ENCODE peak calls at places on chromosomes 3 and 15, in four cellular contexts. Q is dorsolateral prefrontal cortex, T is body of pancreas, F is choroid plexus epithelial cell. R is an unnamed sample.

GRCh38 chr3:141377377-141377776 is 9.1 kb downstream of the ZBTB38 start:
- DNase-seq in T (no peak), F (no peak), Q (no peak), R (no peak)

GRCh38 chr3:21256932-21257331 is 494.1 kb downstream of the ZNF385D start:
- DNase-seq in Q (no peak), T (no peak), F (no peak), R (no peak)

GRCh38 chr3:13332158-13332557 is 88.0 kb downstream of the NUP210 start:
- DNase-seq in T (peak), Q (no peak), F (peak), R (no peak)

GRCh38 chr3:131048030-131048429 is 21.4 kb downstream of the NEK11 start:
- DNase-seq in Q (no peak), T (no peak), F (no peak), R (no peak)

GRCh38 chr3:36298188-36298587 is 82.1 kb upstream of the STAC start:
- DNase-seq in T (no peak), Q (no peak), F (no peak), R (no peak)

GRCh38 chr3:46378426-46378942 is 7.7 kb downstream of the CCR5 start:
- DNase-seq in F (peak), T (peak), Q (peak), R (peak)

GRCh38 chr15:22967084-22967770 is 12.9 kb downstream of the CYFIP1 start:
- DNase-seq in T (no peak), Q (peak), F (no peak), R (no peak)

GRCh38 chr3:184176377-184177330 is 2.0 kb downstream of the AP2M1 start:
- DNase-seq in T (peak), F (peak), Q (no peak), R (peak)

GRCh38 chr3:143514874-143515273 is 333.4 kb downstream of the SLC9A9 start:
- DNase-seq in Q (no peak), F (no peak), T (no peak), R (no peak)

GRCh38 chr15:66907826-66908502 is 157.4 kb upstream of the SMAD3 start:
- DNase-seq in F (no peak), T (peak), Q (peak), R (no peak)

GRCh38 chr3:111708157-111708771 is 113.1 kb upstream of the ZBED2 start:
- DNase-seq in F (no peak), Q (no peak), T (no peak), R (no peak)

GRCh38 chr15:52730163-52730562 is 51.0 kb upstream of the ATOSA start:
- DNase-seq in F (peak), T (no peak), Q (no peak), R (no peak)

GRCh38 chr3:194556086-194557056 is 69.6 kb upstream of the ATP13A3 start:
- DNase-seq in T (no peak), Q (no peak), F (peak), R (no peak)

GRCh38 chr3:53097887-53098286 is 32.3 kb downstream of the RFT1 start:
- DNase-seq in Q (no peak), T (no peak), F (no peak), R (no peak)

GRCh38 chr3:183253961-183254815 is 1.1 kb downstream of the B3GNT5 start:
- DNase-seq in Q (peak), F (no peak), T (peak), R (no peak)

GRCh38 chr3:188721312-188721711 is 450.5 kb upstream of the TPRG1 start:
- DNase-seq in F (no peak), T (no peak), Q (no peak), R (no peak)

GRCh38 chr15:65960586-65960985 is 91.3 kb downstream of the RAB11A start:
- DNase-seq in Q (no peak), T (no peak), F (no peak), R (no peak)

GRCh38 chr3:195181781-195182469 is 89.0 kb downstream of the XXYLT1 start:
- DNase-seq in T (no peak), Q (no peak), F (no peak), R (no peak)

GRCh38 chr3:53350652-53351051 is 3.3 kb upstream of the DCP1A start:
- DNase-seq in Q (no peak), F (peak), T (peak), R (peak)

GRCh38 chr15:57537072-57537471 is 54.6 kb upstream of the MYZAP start:
- DNase-seq in T (peak), F (peak), Q (peak), R (peak)

GRCh38 chr3:97658670-97659285 is 105.8 kb upstream of the ARL6 start:
- DNase-seq in T (no peak), Q (no peak), F (peak), R (no peak)

GRCh38 chr15:56017920-56018319 is 24.5 kb upstream of the NEDD4 start:
- DNase-seq in Q (no peak), T (no peak), F (no peak), R (no peak)

GRCh38 chr3:50816896-50817295 is 142.2 kb downstream of the DOCK3 start:
- DNase-seq in Q (no peak), F (no peak), T (no peak), R (no peak)

GRCh38 chr15:97482521-97482920 is 478.0 kb upstream of the ARRDC4 start:
- DNase-seq in F (no peak), Q (no peak), T (no peak), R (no peak)

GRCh38 chr3:105647047-105647446 is 221.8 kb downstream of the CBLB start:
- DNase-seq in F (peak), Q (no peak), T (peak), R (peak)

GRCh38 chr3:33481018-33481621 is 40.9 kb upstream of the UBP1 start:
- DNase-seq in T (no peak), Q (no peak), F (no peak), R (no peak)

GRCh38 chr15:39785139-39785538 is 2.5 kb upstream of the FSIP1 start:
- DNase-seq in T (peak), Q (no peak), F (no peak), R (no peak)

GRCh38 chr3:121295453-121295852 is 250.3 kb downstream of the POLQ start:
- DNase-seq in F (peak), Q (no peak), T (no peak), R (no peak)

GRCh38 chr3:99948467-99949089 is 130.9 kb downstream of the CMSS1 start:
- DNase-seq in Q (no peak), F (no peak), T (no peak), R (no peak)

GRCh38 chr15:68596691-68597090 is 17.9 kb downstream of the CORO2B start:
- DNase-seq in Q (no peak), T (no peak), F (no peak), R (no peak)

GRCh38 chr15:68597581-68597980 is 18.8 kb downstream of the CORO2B start:
- DNase-seq in Q (no peak), T (no peak), F (no peak), R (no peak)

GRCh38 chr15:68599153-68599545 is 20.4 kb downstream of the CORO2B start:
- DNase-seq in T (no peak), F (no peak), Q (no peak), R (no peak)

GRCh38 chr15:68599560-68600071 is 20.8 kb downstream of the CORO2B start:
- DNase-seq in Q (no peak), T (peak), F (peak), R (peak)

DNA sequence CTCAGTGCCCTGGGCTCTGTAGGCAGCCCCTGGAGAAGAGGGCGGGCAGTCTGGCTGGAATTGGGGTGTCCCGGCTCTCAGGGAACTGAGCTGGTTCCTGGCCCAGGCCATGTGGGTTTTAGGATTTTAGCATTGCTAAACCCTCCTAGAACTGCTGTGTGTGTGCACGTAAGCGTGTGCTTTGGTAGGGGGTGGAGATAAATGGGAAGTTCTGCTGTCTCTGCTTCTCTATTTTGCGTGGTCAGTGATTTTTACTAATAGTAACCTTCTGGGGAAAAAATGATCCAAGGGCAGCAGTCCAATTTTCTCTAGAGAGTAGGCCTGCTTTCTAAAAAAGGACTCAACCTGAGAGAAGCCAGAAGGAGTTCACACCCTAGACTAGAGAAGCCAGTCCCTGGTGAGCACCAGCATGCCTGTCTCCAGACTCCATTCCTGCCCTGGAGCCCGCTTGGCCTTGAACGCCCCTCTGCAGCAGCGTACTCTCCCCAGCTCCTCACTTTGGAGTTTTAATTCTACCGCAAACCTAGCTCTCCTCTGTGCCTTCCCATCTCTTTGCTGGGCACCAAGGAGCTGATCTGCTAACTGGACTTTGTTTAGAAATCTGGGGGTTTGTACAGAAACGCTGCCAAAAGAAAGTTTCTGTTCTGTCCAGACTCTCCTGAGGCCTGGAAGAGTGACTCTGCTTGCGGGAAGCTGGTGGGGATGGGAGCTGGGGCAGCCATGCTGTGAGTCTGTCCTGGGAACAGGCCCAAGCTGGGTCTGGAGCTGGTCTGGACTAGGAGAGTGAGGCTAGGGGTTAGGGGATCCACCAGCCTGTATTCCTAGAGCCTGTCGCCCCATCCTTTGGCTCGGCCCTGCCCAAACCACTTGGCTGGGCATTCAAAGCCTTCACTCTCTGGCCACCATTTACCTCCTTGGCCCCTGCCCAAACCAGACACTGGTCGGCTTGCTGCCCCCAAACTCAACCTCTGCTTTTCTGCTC is 19.7 kb downstream of the CORO2B start:
- DNase-seq in F (no peak), T (peak), Q (no peak), R (no peak)
- H3K4me3 ChIP-seq in F (no peak), T (no peak), Q (no peak), R (no peak)

GRCh38 chr3:178386401-178386800 is 149.8 kb upstream of the KCNMB2 start:
- DNase-seq in F (no peak), T (no peak), Q (no peak), R (no peak)
- H3K4me3 ChIP-seq in F (no peak), T (no peak), Q (no peak), R (no peak)

DNA sequence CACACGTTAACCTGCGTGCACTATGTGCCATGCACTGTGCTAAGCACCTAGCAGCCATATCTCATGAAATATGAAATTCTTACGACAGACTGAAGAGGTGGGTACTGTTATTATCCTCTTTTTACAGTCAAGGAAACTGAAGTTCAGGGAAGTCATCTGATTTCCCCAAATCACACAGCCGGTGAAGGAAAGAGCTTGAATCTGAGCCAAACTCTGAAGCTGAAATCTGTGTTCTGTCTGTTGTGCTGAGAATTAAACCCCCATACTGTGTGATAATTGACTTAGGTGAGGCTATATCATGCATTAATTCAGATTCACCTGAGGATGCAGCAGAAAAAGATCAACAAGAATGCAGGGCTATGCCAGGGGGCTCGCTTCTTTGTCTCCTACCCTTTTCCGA is 475 bp downstream of the FAM107A start:
- DNase-seq in F (no peak), T (no peak), Q (no peak), R (no peak)
- H3K4me3 ChIP-seq in F (no peak), T (no peak), Q (peak), R (no peak)

DNA sequence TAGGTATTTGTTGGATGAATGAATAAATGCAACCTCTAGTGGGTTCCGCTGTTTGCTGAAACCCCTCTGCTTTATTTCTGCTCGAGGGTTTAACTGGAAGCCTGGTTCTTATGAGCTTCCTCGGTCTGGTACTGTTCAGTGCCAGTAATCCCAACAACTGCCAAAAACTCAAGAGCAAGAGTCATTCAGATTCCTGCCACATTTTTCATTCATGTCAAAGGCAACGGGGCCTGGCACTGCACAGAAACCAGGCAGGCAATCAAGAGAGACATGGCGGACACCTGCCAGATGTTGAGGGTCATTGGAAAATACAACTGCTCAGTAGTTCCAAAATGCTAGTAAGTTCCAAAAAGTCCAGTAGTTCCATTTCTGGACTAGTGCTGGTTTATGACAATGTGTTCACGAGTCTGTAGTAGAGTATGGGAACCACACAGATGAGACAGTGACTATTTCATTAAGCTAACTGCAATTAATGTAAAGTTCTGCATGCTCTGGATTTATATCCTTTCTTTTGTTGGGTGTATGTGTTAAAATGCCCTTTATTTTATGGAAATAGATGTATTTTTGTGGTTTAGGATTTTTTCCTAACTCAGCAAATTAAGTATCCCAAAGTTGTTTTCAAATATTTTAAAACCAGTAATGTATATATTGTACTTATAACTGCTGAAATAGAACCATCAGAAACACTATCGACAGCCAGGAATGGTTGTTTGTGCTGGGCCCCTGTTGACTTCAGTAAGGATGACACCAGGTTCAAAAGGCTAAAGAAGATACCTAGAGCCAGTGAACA is 22.7 kb upstream of the TMEM41A start:
- DNase-seq in F (no peak), T (no peak), Q (no peak), R (no peak)
- H3K4me3 ChIP-seq in F (no peak), T (no peak), Q (no peak), R (no peak)

GRCh38 chr15:89898146-89898545 is 4.4 kb upstream of the AP3S2 start:
- DNase-seq in Q (no peak), F (no peak), T (no peak), R (no peak)

GRCh38 chr15:89898628-89899302 is 5.0 kb upstream of the AP3S2 start:
- DNase-seq in F (peak), Q (no peak), T (peak), R (peak)

GRCh38 chr15:89888214-89888804 is 5.5 kb downstream of the AP3S2 start:
- DNase-seq in T (peak), Q (no peak), F (peak), R (peak)

GRCh38 chr15:89893696-89894450 is at the start of gene AP3S2:
- DNase-seq in Q (peak), T (peak), F (peak), R (peak)

GRCh38 chr15:89893027-89893426 is 767 bp downstream of the AP3S2 start:
- DNase-seq in F (peak), Q (no peak), T (no peak), R (no peak)
- H3K4me3 ChIP-seq in F (peak), Q (peak), T (peak), R (peak)

R was measured in brain microvascular endothelial cell.